ENCODE peak calls at places on chromosomes 12 and 14, in five cellular contexts. E is GM10248, R is fibroblast of pulmonary artery, X is IMR-90, N is PC-3. M is an unnamed sample.

GRCh38 chr12:2299207-2299606 is 246.4 kb downstream of the CACNA1C start:
- DNase-seq in E (no peak), R (peak; percentile 28), X (no peak), N (no peak), M (no peak)

GRCh38 chr12:13369496-13369895 is 173.0 kb downstream of the EMP1 start:
- DNase-seq in E (no peak), R (no peak), X (no peak), N (no peak), M (no peak)

GRCh38 chr14:68961781-68962584 is 17.1 kb downstream of the ACTN1 start:
- DNase-seq in E (no peak), R (no peak), X (peak; percentile 85), N (peak; percentile 93), M (no peak)

GRCh38 chr14:87152701-87153100 is 840.3 kb downstream of the GALC start:
- DNase-seq in E (no peak), R (no peak), X (no peak), N (no peak), M (no peak)

GRCh38 chr12:120175062-120175461 is 19.5 kb downstream of the GCN1 start:
- DNase-seq in E (no peak), R (no peak), X (no peak), N (no peak), M (no peak)

GRCh38 chr12:122891661-122892525 is 4.0 kb downstream of the VPS37B start:
- DNase-seq in E (no peak), R (peak; percentile 58), X (peak; percentile 88), N (peak; percentile 88), M (no peak)

GRCh38 chr12:58069268-58069967 is 128.1 kb downstream of the ATP23 start:
- DNase-seq in E (no peak), R (peak; percentile 10), X (peak; percentile 44), N (no peak), M (no peak)

GRCh38 chr12:77963576-77964178 is 133.0 kb downstream of the NAV3 start:
- DNase-seq in E (no peak), R (no peak), X (no peak), N (no peak), M (no peak)

GRCh38 chr14:102316048-102316745 is 3.3 kb upstream of the ZNF839 start:
- DNase-seq in E (no peak), R (peak; percentile 81), X (peak; percentile 75), N (peak; percentile 35), M (no peak)

GRCh38 chr12:109910969-109911348 is 10.9 kb downstream of the TCHP start:
- DNase-seq in E (no peak), R (peak; percentile 42), X (peak; percentile 20), N (peak; percentile 64), M (no peak)
- TF ChIP-seq CTCF in E (no peak), R (peak; percentile 38), X (peak; percentile 55), N (peak; percentile 84), M (no peak)

GRCh38 chr12:96500686-96501085 is 11.3 kb downstream of the CFAP54 start:
- DNase-seq in E (no peak), R (peak; percentile 61), X (peak; percentile 40), N (peak; percentile 39), M (no peak)
- TF ChIP-seq CTCF in E (peak; percentile 16), R (peak; percentile 25), X (peak; percentile 39), N (peak; percentile 54), M (no peak)

GRCh38 chr14:50060871-50061663 is 55.3 kb downstream of the VCPKMT start:
- DNase-seq in E (peak; percentile 46), R (peak; percentile 95), X (peak; percentile 95), N (peak; percentile 88), M (peak; percentile 62)
- TF ChIP-seq CTCF in E (no peak), R (peak; percentile 28), X (no peak), N (peak; percentile 33), M (no peak)

DNA sequence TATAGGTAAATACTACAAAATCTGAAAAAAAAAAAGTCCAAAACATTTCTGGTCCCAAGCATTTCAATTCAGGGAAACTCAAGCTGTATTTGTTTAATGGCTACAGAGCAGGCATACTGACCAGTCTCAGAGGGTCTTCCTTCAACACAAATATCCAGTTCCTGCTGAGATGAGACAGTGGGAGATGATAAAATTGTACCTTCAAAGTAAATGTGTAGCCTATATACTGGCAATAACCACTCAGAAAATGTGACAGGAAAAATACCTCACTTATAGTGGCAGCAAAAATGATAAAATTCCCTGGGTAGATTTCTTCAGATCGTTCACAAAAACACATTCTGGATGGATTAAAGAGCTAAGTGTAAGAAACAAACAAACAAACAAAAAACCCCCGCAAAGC is 102.0 kb upstream of the FUT8 start:
- DNase-seq in E (no peak), R (no peak), X (no peak), N (no peak), M (no peak)
- TF ChIP-seq CTCF in E (no peak), R (no peak), X (no peak), N (no peak), M (no peak)

DNA sequence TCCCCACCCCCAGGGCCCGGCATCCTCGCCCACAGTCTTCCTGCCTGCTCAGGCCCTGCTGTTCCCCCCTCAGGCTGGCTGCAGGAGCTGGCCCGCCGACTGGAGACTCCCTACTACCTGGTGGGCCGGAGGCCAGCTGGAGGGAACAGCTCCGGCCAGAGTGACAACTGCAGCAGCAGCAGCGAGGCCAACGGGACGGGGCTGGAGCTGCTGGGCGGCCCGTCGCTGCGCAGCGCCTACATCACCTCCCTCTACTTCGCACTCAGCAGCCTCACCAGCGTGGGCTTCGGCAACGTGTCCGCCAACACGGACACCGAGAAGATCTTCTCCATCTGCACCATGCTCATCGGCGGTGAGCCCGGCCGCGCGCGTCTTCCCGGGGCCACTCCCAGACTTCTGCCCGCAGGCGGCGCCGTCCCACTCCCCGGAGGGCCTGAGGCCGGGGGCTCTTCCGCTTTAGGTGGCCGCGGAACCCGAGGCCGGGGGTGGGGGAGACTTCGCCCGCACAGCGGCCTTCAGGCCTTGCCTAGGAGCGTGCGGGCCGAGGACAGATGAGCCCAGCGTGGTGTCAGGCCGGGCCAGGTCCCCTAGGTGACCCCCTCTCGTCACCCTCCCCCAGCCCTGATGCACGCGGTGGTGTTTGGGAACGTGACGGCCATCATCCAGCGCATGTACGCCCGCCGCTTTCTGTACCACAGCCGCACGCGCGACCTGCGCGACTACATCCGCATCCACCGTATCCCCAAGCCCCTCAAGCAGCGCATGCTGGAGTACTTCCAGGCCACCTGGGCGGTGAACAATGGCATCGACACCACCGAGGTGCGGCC is 10.2 kb downstream of the KCNH3 start:
- DNase-seq in E (no peak), R (no peak), X (no peak), N (no peak), M (peak; percentile 64)
- TF ChIP-seq CTCF in E (peak; percentile 27), R (peak; percentile 26), X (peak; percentile 36), N (peak; percentile 12), M (no peak)

GRCh38 chr12:95577820-95578219 is 26.5 kb upstream of the USP44 start:
- DNase-seq in E (no peak), R (no peak), X (no peak), N (no peak), M (no peak)

GRCh38 chr12:95583933-95584332 is 32.7 kb upstream of the USP44 start:
- DNase-seq in E (no peak), R (no peak), X (no peak), N (no peak), M (no peak)

DNA sequence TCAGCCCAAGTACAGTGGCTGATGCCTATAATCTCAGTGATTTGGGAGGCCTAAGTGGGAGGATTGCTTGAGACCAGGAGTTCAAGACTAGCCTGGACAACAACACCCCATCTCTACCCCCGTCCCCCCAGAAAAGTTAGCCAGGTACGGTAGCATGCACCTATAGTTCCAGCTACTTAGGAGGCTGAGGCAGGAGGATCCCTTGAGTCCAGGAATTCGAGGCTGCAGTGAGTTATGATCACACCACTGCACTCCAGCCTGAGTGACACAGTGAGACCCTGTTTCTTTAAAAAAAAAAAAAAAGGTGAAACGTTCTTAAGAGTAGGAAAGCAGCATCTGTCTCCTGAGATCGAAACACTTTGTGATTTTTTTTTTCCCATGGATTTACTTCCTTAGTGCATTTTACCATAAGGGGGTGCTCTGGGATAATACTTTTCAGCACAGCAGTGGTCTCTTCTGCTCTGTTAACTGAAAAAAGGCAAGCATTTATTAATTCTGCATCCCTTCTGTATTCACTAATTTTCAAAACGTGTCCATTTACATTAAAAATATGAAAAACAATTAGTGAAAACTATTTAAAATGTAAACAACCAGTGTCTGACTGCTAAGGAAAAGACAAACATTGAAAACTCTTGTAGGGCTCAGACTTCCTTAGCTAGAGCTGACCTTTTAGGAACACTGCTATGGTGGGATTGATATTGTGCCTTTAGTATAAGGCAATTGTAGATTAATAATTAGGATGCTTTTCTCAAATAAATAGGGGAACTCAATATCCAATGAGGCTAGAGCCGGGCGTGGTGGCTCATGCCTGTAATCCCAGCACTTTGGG is 31.2 kb upstream of the USP44 start:
- DNase-seq in E (no peak), R (peak; percentile 60), X (peak; percentile 77), N (peak; percentile 71), M (no peak)
- TF ChIP-seq CTCF in E (no peak), R (peak; percentile 51), X (peak; percentile 85), N (peak; percentile 82), M (no peak)

DNA sequence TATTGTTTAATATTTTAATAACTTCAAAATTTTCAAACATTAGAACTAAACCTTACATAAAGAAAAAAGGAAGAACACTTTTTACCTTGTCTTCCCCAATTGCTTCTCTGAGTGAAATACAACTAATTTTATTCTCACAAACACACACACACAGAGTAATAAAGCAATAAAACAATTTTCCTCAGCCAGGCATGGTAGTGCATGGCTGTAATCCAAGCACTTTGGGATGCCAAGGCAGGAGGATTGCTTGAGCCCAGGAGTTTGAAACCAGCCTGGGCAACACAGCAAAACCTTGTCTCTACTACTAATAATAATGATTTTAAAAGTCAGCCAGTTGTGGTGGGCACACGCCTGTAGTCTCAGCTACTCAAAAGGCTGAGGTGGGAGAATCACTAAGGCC is 13.1 kb downstream of the PPP1R12A start:
- DNase-seq in E (no peak), R (no peak), X (no peak), N (no peak), M (no peak)
- TF ChIP-seq CTCF in E (no peak), R (no peak), X (no peak), N (no peak), M (no peak)

GRCh38 chr14:74549588-74549987 is 56.0 kb downstream of the ISCA2 start:
- DNase-seq in E (no peak), R (no peak), X (no peak), N (peak; percentile 71), M (no peak)
- TF ChIP-seq CTCF in E (no peak), R (peak; percentile 49), X (peak; percentile 39), N (peak; percentile 74), M (peak; percentile 7)

DNA sequence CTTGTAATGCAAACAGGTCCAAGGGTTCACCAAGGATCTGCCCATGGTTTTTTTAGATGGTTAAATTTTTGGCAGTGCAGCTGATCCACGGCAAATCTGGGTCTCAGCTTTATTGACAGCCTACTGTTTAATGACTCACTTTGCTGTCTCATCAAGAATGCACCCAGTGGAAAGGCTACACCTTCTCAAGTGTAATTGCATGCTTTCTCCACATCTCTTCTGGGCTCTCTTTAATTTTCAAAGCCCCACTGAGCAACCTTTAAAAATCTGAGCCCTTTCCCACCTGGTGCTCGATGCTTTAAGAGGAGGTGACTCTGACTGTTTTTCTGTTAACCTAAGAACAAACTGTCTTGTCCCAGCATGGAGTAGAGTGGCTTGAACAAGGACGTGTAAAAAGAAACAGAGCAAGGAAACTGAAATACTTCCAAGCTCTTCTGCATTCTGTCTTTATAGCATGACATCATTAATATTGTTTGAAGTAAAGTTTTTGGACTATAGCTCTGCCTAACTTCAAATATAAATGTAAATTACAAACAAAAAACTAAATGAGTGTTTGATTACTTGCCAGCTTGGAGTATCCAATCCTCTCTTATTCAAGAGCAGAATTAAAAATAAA is 214.2 kb upstream of the KRR1 start:
- DNase-seq in E (no peak), R (peak; percentile 60), X (peak; percentile 74), N (peak; percentile 87), M (no peak)
- TF ChIP-seq CTCF in E (no peak), R (peak; percentile 5), X (no peak), N (peak; percentile 43), M (no peak)